ENCODE peak calls at places on chromosomes 6 and 20, in nine cellular contexts. V is GM12865, Q is Peyer's patch, C is left ventricle myocardium inferior, K is psoas muscle, X is endothelial cell of umbilical vein, Z is IMR-90, B is thoracic aorta, J is brain microvascular endothelial cell. Y is an unnamed sample.

GRCh38 chr6:131281471-131282270 is 146.4 kb downstream of the AKAP7 start:
- DNase-seq in V (peak), Q (no peak), C (peak), K (peak), X (peak), Z (peak), B (no peak), J (peak), Y (peak)

GRCh38 chr20:32522775-32523612 is 62.1 kb downstream of the NOL4L start:
- DNase-seq in V (no peak), Q (peak), C (no peak), K (no peak), X (no peak), Z (peak), B (no peak), J (peak), Y (no peak)

GRCh38 chr6:110874880-110875547 is 429 bp downstream of the AMD1 start:
- DNase-seq in V (peak), Q (peak), C (peak), K (peak), X (no peak), Z (no peak), B (no peak), J (no peak), Y (no peak)

GRCh38 chr6:132669690-132670291 is 10.8 kb upstream of the TAAR1 start:
- DNase-seq in V (peak), Q (no peak), C (no peak), K (no peak), X (peak), Z (peak), B (no peak), J (no peak), Y (peak)

GRCh38 chr6:129321303-129321702 is 388.7 kb downstream of the ARHGAP18 start:
- DNase-seq in V (no peak), Q (no peak), C (no peak), K (no peak), X (no peak), Z (no peak), B (no peak), J (peak), Y (no peak)

GRCh38 chr6:83838727-83839126 is 14.4 kb upstream of the RIPPLY2 start:
- DNase-seq in V (no peak), Q (no peak), C (no peak), K (no peak), X (no peak), Z (peak), B (no peak), J (no peak), Y (no peak)

GRCh38 chr20:4817230-4817671 is 95.5 kb downstream of the PRND start:
- DNase-seq in V (no peak), Q (no peak), C (no peak), K (no peak), X (no peak), Z (no peak), B (no peak), J (no peak), Y (no peak)

GRCh38 chr20:38284893-38285444 is 19.0 kb upstream of the BPI start:
- DNase-seq in V (no peak), Q (no peak), C (no peak), K (no peak), X (no peak), Z (no peak), B (no peak), J (no peak), Y (no peak)

GRCh38 chr6:146578054-146578453 is 20.7 kb upstream of the ADGB start:
- DNase-seq in V (no peak), Q (no peak), C (no peak), K (no peak), X (no peak), Z (peak), B (no peak), J (no peak), Y (no peak)

GRCh38 chr6:135306166-135306565 is 125.1 kb downstream of the MYB start:
- DNase-seq in V (no peak), Q (no peak), C (no peak), K (no peak), X (no peak), Z (no peak), B (no peak), J (no peak), Y (no peak)

GRCh38 chr6:36444470-36444869 is 1.7 kb downstream of the KCTD20 start:
- DNase-seq in V (no peak), Q (no peak), C (no peak), K (no peak), X (peak), Z (peak), B (no peak), J (peak), Y (peak)

GRCh38 chr20:64003970-64004725 is 23.2 kb downstream of the PRPF6 start:
- DNase-seq in V (no peak), Q (no peak), C (no peak), K (no peak), X (no peak), Z (no peak), B (no peak), J (no peak), Y (no peak)

GRCh38 chr6:99119109-99120031 is 171.6 kb upstream of the FBXL4 start:
- DNase-seq in V (peak), Q (no peak), C (no peak), K (no peak), X (peak), Z (peak), B (no peak), J (peak), Y (peak)

GRCh38 chr6:99353126-99353525 is 3.7 kb upstream of the FAXC start:
- DNase-seq in V (no peak), Q (no peak), C (no peak), K (no peak), X (no peak), Z (peak), B (no peak), J (peak), Y (no peak)

GRCh38 chr6:109443425-109443950 is 3.0 kb downstream of the SMPD2 start:
- DNase-seq in V (no peak), Q (no peak), C (no peak), K (no peak), X (no peak), Z (no peak), B (no peak), J (no peak), Y (no peak)

GRCh38 chr6:132974122-132974521 is 159.8 kb downstream of the RPS12 start:
- DNase-seq in V (no peak), Q (no peak), C (no peak), K (no peak), X (no peak), Z (no peak), B (no peak), J (no peak), Y (no peak)

GRCh38 chr6:8219352-8219943 is 117.1 kb upstream of the EEF1E1 start:
- DNase-seq in V (peak), Q (no peak), C (no peak), K (no peak), X (peak), Z (peak), B (no peak), J (peak), Y (peak)

GRCh38 chr20:40232288-40232687 is 456.7 kb downstream of the MAFB start:
- DNase-seq in V (no peak), Q (no peak), C (no peak), K (no peak), X (no peak), Z (no peak), B (no peak), J (no peak), Y (no peak)

GRCh38 chr20:40230486-40230885 is 458.6 kb downstream of the MAFB start:
- DNase-seq in V (no peak), Q (no peak), C (no peak), K (no peak), X (no peak), Z (no peak), B (no peak), J (no peak), Y (no peak)

GRCh38 chr20:40233401-40233800 is 455.6 kb downstream of the MAFB start:
- DNase-seq in V (no peak), Q (no peak), C (no peak), K (no peak), X (no peak), Z (no peak), B (no peak), J (no peak), Y (no peak)
- H3K4me3 ChIP-seq in V (no peak), Q (no peak), C (no peak), K (no peak), X (no peak), Z (no peak), B (no peak), J (no peak), Y (no peak)

DNA sequence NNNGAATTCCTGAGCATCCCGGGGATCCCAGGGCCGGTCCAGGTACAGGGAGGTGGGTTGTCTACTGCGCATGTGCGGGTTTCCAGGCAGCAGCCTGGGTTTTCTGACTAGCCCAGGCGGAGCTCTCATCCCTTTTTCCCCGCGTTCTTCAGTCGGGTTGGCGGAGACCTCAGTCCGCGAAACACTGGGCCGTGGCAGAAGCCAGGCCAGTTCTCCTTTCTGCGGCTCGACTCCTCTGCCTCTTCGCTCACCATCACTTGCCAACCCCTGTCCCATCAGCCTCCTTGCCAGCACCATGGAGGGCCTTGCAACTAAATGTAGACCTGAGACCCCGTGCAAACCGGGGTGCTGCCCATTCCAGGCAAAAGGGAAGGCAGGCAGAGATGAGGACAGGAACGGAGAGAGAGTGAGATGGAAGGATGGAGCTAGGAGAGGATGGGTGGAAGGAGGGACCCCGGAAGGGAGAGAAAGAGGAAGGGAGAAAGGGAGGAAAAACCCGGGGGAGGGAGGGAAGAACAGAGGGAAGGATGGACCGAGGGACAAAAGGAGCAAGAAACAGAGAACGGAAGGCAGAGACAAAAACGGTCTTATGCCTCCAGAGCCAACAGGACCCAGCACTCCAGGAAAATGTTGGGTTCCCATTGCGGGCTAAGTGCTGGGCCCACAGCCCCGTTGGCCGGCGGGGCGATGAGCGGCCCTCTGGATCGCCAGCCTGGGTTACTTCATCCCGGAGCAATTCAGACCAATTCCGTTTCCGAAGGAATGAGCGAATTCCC is 445.4 kb upstream of the DEFB115 start:
- DNase-seq in V (peak), Q (peak), C (peak), K (peak), X (no peak), Z (peak), B (no peak), J (no peak), Y (no peak)
- H3K4me3 ChIP-seq in V (peak), Q (no peak), C (peak), K (no peak), X (no peak), Z (no peak), B (no peak), J (peak), Y (peak)

GRCh38 chr6:31498748-31499147 is 803 bp downstream of the MICB start:
- DNase-seq in V (no peak), Q (no peak), C (no peak), K (no peak), X (peak), Z (no peak), B (no peak), J (no peak), Y (no peak)
- H3K4me3 ChIP-seq in V (peak), Q (peak), C (peak), K (peak), X (peak), Z (peak), B (peak), J (peak), Y (peak)

GRCh38 chr6:11162262-11162661 is 50.7 kb upstream of the ERVFRD-1 start:
- DNase-seq in V (no peak), Q (no peak), C (no peak), K (no peak), X (no peak), Z (no peak), B (no peak), J (no peak), Y (no peak)

GRCh38 chr6:11161031-11161966 is 49.8 kb upstream of the ERVFRD-1 start:
- DNase-seq in V (no peak), Q (no peak), C (no peak), K (no peak), X (no peak), Z (peak), B (no peak), J (peak), Y (peak)

GRCh38 chr6:11163932-11164331 is 52.4 kb upstream of the ERVFRD-1 start:
- DNase-seq in V (peak), Q (no peak), C (no peak), K (no peak), X (no peak), Z (no peak), B (no peak), J (no peak), Y (no peak)

GRCh38 chr6:11164717-11165646 is 53.5 kb upstream of the ERVFRD-1 start:
- DNase-seq in V (no peak), Q (no peak), C (no peak), K (no peak), X (no peak), Z (no peak), B (no peak), J (no peak), Y (no peak)

GRCh38 chr6:11160199-11160598 is 48.7 kb upstream of the ERVFRD-1 start:
- DNase-seq in V (no peak), Q (no peak), C (no peak), K (no peak), X (no peak), Z (peak), B (no peak), J (no peak), Y (no peak)
- H3K4me3 ChIP-seq in V (no peak), Q (no peak), C (no peak), K (no peak), X (no peak), Z (no peak), B (no peak), J (no peak), Y (no peak)

GRCh38 chr6:13014551-13015378 is 298.2 kb downstream of the PHACTR1 start:
- DNase-seq in V (no peak), Q (peak), C (peak), K (no peak), X (no peak), Z (no peak), B (no peak), J (no peak), Y (no peak)

GRCh38 chr6:13012977-13013680 is 296.6 kb downstream of the PHACTR1 start:
- DNase-seq in V (no peak), Q (no peak), C (peak), K (no peak), X (peak), Z (no peak), B (no peak), J (no peak), Y (no peak)

GRCh38 chr6:13012271-13012670 is 295.7 kb downstream of the PHACTR1 start:
- DNase-seq in V (no peak), Q (no peak), C (no peak), K (no peak), X (no peak), Z (no peak), B (no peak), J (no peak), Y (no peak)

GRCh38 chr6:13013681-13014550 is 297.3 kb downstream of the PHACTR1 start:
- DNase-seq in V (no peak), Q (no peak), C (peak), K (no peak), X (peak), Z (no peak), B (no peak), J (no peak), Y (no peak)

DNA sequence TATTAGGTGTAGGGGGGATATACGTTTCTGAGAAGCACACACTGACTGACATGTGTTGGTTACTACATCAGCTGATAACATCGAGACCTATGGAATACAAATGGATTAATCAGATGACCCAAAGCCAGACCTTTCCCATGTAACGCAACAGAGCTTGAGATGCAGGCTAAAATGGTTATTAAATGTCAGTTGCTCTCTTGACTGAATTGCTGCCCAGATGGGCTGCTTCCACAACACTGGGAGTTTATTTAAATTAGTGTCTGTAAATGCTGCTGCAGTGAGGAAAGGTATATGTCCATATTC is 298.8 kb downstream of the PHACTR1 start:
- DNase-seq in V (no peak), Q (no peak), C (no peak), K (no peak), X (no peak), Z (no peak), B (no peak), J (no peak), Y (no peak)
- H3K4me3 ChIP-seq in V (no peak), Q (no peak), C (peak), K (no peak), X (no peak), Z (no peak), B (peak), J (no peak), Y (no peak)

DNA sequence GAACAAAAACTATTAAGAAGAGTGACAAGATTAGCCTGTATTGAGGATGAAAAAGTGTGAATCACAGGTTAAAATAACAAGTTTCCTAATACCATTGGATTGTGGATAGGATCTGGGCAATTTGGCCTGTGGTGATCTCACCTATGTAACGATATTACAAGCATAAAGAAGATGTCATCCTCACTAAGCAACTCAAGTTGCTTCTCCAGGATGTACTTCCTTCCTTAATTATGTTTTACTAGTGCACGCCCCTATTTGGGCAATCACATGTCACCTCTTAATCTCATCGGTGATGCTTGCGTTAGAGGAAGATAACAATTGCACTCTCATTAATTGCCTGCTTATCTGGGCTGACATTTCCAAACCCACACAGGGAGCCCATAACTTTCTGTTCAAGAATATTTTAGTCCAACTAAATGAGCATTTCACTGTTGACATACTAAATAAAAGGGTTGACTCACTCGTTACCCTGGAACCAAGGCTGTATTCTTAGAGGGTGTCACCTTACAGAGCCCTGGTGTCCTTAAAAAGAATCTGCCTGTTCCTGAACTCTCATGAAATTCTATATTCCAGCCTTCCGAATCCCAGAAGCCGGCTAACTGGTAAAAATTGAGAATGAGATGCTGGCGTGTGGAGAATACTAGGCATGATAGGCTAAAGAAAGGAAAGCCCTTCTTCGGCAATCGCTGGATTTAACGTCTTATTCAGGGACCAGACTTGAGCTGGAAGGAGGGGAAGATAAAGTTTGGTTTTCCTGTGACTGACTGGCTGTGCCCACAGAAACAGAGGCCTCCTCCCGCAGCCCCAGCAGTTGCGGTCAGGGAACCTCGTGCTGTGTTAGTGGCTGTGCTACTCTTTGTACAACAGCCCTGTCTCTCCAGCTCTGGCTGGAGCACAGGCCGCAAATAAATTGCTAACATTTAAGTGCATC is 88.3 kb upstream of the ATXN1 start:
- DNase-seq in V (no peak), Q (no peak), C (no peak), K (peak), X (no peak), Z (peak), B (no peak), J (peak), Y (peak)
- H3K4me3 ChIP-seq in V (no peak), Q (no peak), C (no peak), K (peak), X (no peak), Z (no peak), B (no peak), J (no peak), Y (no peak)

DNA sequence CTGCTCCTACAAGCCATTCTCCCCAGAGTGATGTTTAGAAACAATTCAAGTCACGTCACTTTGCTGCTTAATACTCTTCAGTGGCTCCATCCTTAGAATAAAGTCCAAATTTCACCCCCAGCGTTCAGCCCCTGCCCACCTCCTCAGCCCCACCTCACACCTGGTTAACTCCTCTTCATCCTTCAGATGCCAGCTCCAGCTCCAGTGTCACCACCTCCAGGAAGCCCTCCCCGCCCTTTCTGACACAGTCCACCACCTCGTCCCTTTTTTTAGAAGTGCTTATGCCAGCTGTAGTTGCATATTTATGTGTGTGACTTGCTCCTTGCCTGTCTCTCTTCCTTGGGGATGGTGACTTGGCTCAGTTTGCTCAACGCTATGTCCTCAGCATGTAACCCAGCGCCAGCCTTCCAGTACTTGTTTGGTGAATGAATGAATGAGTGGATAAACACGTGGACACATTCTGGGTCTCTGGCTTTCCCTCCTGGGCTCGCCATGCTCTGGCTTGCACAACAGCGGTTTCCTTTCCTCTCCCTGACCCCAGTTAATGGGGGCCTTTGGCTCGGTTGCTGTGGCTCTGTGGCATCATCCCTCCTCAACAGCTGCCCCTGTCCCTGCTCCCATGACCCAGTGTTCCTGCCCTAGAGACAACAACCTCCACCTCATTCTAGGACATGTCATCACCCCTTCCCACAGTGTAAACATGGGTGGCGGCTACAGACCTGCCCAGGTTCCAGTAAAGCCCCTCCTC is 3.7 kb upstream of the IP6K3 start:
- DNase-seq in V (no peak), Q (no peak), C (no peak), K (peak), X (no peak), Z (no peak), B (no peak), J (no peak), Y (no peak)
- H3K4me3 ChIP-seq in V (no peak), Q (no peak), C (no peak), K (peak), X (no peak), Z (no peak), B (no peak), J (no peak), Y (no peak)